ENCODE peak calls at places on chromosome 16, in ten cellular contexts. One of them, this sample, is unnamed.

GRCh38 chr16:4984174-4985000 is 26.3 kb downstream of the SEC14L5 start:
- DNase-seq in GDM1: no peak
- DNase-seq in GM04503: no peak
- DNase-seq in Ammon's horn: no peak
- DNase-seq in MCF 10A: no peak
- DNase-seq in testis: no peak
- DNase-seq in activated gamma-delta T cell: no peak
- DNase-seq in pons: no peak
- DNase-seq in left kidney: no peak
- DNase-seq in CD4-positive, alpha-beta memory T cell: no peak
- DNase-seq in this sample: no peak

GRCh38 chr16:1564325-1564724 is 30.9 kb downstream of the TMEM204 start:
- DNase-seq in activated gamma-delta T cell: no peak
- DNase-seq in GM04503: no peak
- DNase-seq in pons: no peak
- DNase-seq in testis: no peak
- DNase-seq in Ammon's horn: no peak
- DNase-seq in MCF 10A: no peak
- DNase-seq in GDM1: no peak
- DNase-seq in left kidney: no peak
- DNase-seq in CD4-positive, alpha-beta memory T cell: no peak
- DNase-seq in this sample: no peak

GRCh38 chr16:3511286-3512180 is 10.7 kb downstream of the CLUAP1 start:
- DNase-seq in GDM1: no peak
- DNase-seq in pons: no peak
- DNase-seq in testis: no peak
- DNase-seq in MCF 10A: no peak
- DNase-seq in Ammon's horn: no peak
- DNase-seq in CD4-positive, alpha-beta memory T cell: no peak
- DNase-seq in activated gamma-delta T cell: no peak
- DNase-seq in left kidney: no peak
- DNase-seq in GM04503: no peak
- DNase-seq in this sample: no peak

GRCh38 chr16:28494141-28494851 is at the start of gene APOBR:
- DNase-seq in left kidney: no peak
- DNase-seq in CD4-positive, alpha-beta memory T cell: peak; percentile 98
- DNase-seq in pons: peak; percentile 72
- DNase-seq in testis: peak; percentile 33
- DNase-seq in MCF 10A: no peak
- DNase-seq in GM04503: no peak
- DNase-seq in activated gamma-delta T cell: peak; percentile 36
- DNase-seq in GDM1: peak; percentile 95
- DNase-seq in Ammon's horn: peak; percentile 72
- DNase-seq in this sample: peak; percentile 57

GRCh38 chr16:86993426-86994110 is 323.6 kb downstream of the C16orf95 start:
- DNase-seq in GM04503: no peak
- DNase-seq in GDM1: no peak
- DNase-seq in left kidney: no peak
- DNase-seq in CD4-positive, alpha-beta memory T cell: no peak
- DNase-seq in testis: no peak
- DNase-seq in Ammon's horn: no peak
- DNase-seq in MCF 10A: no peak
- DNase-seq in pons: no peak
- DNase-seq in activated gamma-delta T cell: no peak
- DNase-seq in this sample: no peak

GRCh38 chr16:17830651-17831050 is 359.9 kb upstream of the XYLT1 start:
- DNase-seq in activated gamma-delta T cell: no peak
- DNase-seq in GM04503: no peak
- DNase-seq in MCF 10A: no peak
- DNase-seq in Ammon's horn: no peak
- DNase-seq in pons: no peak
- DNase-seq in testis: no peak
- DNase-seq in GDM1: no peak
- DNase-seq in left kidney: no peak
- DNase-seq in CD4-positive, alpha-beta memory T cell: no peak
- DNase-seq in this sample: no peak

GRCh38 chr16:26594666-26595065 is 472.1 kb upstream of the C16orf82 start:
- DNase-seq in activated gamma-delta T cell: no peak
- DNase-seq in CD4-positive, alpha-beta memory T cell: no peak
- DNase-seq in GM04503: no peak
- DNase-seq in Ammon's horn: no peak
- DNase-seq in GDM1: no peak
- DNase-seq in testis: no peak
- DNase-seq in pons: no peak
- DNase-seq in MCF 10A: no peak
- DNase-seq in left kidney: no peak
- DNase-seq in this sample: no peak

GRCh38 chr16:72986011-72986410 is 61.9 kb downstream of the ZFHX3 start:
- DNase-seq in GM04503: no peak
- DNase-seq in activated gamma-delta T cell: no peak
- DNase-seq in GDM1: no peak
- DNase-seq in testis: peak; percentile 82
- DNase-seq in left kidney: no peak
- DNase-seq in CD4-positive, alpha-beta memory T cell: no peak
- DNase-seq in pons: no peak
- DNase-seq in MCF 10A: no peak
- DNase-seq in Ammon's horn: no peak
- DNase-seq in this sample: no peak

GRCh38 chr16:68369697-68370096 is 58.9 kb downstream of the PRMT7 start:
- DNase-seq in CD4-positive, alpha-beta memory T cell: peak; percentile 44
- DNase-seq in Ammon's horn: no peak
- DNase-seq in pons: no peak
- DNase-seq in GM04503: no peak
- DNase-seq in GDM1: peak; percentile 80
- DNase-seq in left kidney: no peak
- DNase-seq in testis: no peak
- DNase-seq in MCF 10A: no peak
- DNase-seq in activated gamma-delta T cell: no peak
- DNase-seq in this sample: no peak

GRCh38 chr16:10609410-10609774 is 29.0 kb upstream of the EMP2 start:
- DNase-seq in GDM1: no peak
- DNase-seq in GM04503: peak; percentile 51
- DNase-seq in pons: no peak
- DNase-seq in testis: no peak
- DNase-seq in CD4-positive, alpha-beta memory T cell: no peak
- DNase-seq in activated gamma-delta T cell: no peak
- DNase-seq in left kidney: no peak
- DNase-seq in MCF 10A: no peak
- DNase-seq in Ammon's horn: no peak
- DNase-seq in this sample: no peak

GRCh38 chr16:637081-638018 is 1.2 kb upstream of the METTL26 start:
- DNase-seq in GM04503: no peak
- DNase-seq in GDM1: peak; percentile 86
- DNase-seq in MCF 10A: peak; percentile 91
- DNase-seq in activated gamma-delta T cell: peak; percentile 85
- DNase-seq in CD4-positive, alpha-beta memory T cell: peak; percentile 88
- DNase-seq in left kidney: peak; percentile 64
- DNase-seq in pons: peak; percentile 56
- DNase-seq in testis: peak; percentile 95
- DNase-seq in Ammon's horn: peak; percentile 65
- DNase-seq in this sample: peak; percentile 63

GRCh38 chr16:66189951-66190350 is 176.5 kb upstream of the CDH5 start:
- DNase-seq in MCF 10A: peak; percentile 89
- DNase-seq in GM04503: peak; percentile 64
- DNase-seq in GDM1: no peak
- DNase-seq in activated gamma-delta T cell: no peak
- DNase-seq in Ammon's horn: peak; percentile 11
- DNase-seq in pons: peak; percentile 52
- DNase-seq in left kidney: no peak
- DNase-seq in CD4-positive, alpha-beta memory T cell: no peak
- DNase-seq in testis: no peak
- DNase-seq in this sample: peak; percentile 38

GRCh38 chr16:58222532-58223316 is 24.8 kb upstream of the CSNK2A2 start:
- DNase-seq in activated gamma-delta T cell: no peak
- DNase-seq in left kidney: no peak
- DNase-seq in GM04503: no peak
- DNase-seq in pons: no peak
- DNase-seq in CD4-positive, alpha-beta memory T cell: no peak
- DNase-seq in GDM1: no peak
- DNase-seq in Ammon's horn: no peak
- DNase-seq in MCF 10A: peak; percentile 45
- DNase-seq in testis: no peak
- DNase-seq in this sample: no peak

GRCh38 chr16:2194166-2194834 is 2.1 kb downstream of the CASKIN1 start:
- DNase-seq in GM04503: no peak
- DNase-seq in pons: no peak
- DNase-seq in activated gamma-delta T cell: no peak
- DNase-seq in left kidney: peak; percentile 79
- DNase-seq in Ammon's horn: no peak
- DNase-seq in GDM1: no peak
- DNase-seq in CD4-positive, alpha-beta memory T cell: no peak
- DNase-seq in testis: no peak
- DNase-seq in MCF 10A: peak; percentile 60
- DNase-seq in this sample: no peak

GRCh38 chr16:67943619-67944503 is at the start of gene LCAT:
- DNase-seq in pons: peak; percentile 81
- DNase-seq in Ammon's horn: peak; percentile 89
- DNase-seq in MCF 10A: no peak
- DNase-seq in activated gamma-delta T cell: no peak
- DNase-seq in testis: peak; percentile 81
- DNase-seq in left kidney: no peak
- DNase-seq in GDM1: no peak
- DNase-seq in CD4-positive, alpha-beta memory T cell: no peak
- DNase-seq in GM04503: no peak
- DNase-seq in this sample: peak; percentile 91

GRCh38 chr16:80526418-80527061 is 14.3 kb upstream of the DYNLRB2 start:
- DNase-seq in testis: peak; percentile 43
- DNase-seq in pons: peak; percentile 71
- DNase-seq in GM04503: no peak
- DNase-seq in Ammon's horn: peak; percentile 70
- DNase-seq in CD4-positive, alpha-beta memory T cell: peak; percentile 66
- DNase-seq in activated gamma-delta T cell: no peak
- DNase-seq in MCF 10A: peak; percentile 74
- DNase-seq in left kidney: peak; percentile 89
- DNase-seq in GDM1: peak; percentile 2
- DNase-seq in this sample: peak; percentile 47

GRCh38 chr16:23712976-23713375 is at the start of gene ERN2:
- DNase-seq in testis: no peak
- DNase-seq in left kidney: peak; percentile 9
- DNase-seq in GM04503: no peak
- DNase-seq in activated gamma-delta T cell: no peak
- DNase-seq in CD4-positive, alpha-beta memory T cell: no peak
- DNase-seq in GDM1: no peak
- DNase-seq in Ammon's horn: no peak
- DNase-seq in pons: no peak
- DNase-seq in MCF 10A: no peak
- DNase-seq in this sample: no peak

GRCh38 chr16:81237282-81237681 is 1.2 kb upstream of the BCO1 start:
- DNase-seq in pons: peak; percentile 11
- DNase-seq in CD4-positive, alpha-beta memory T cell: no peak
- DNase-seq in GDM1: no peak
- DNase-seq in left kidney: no peak
- DNase-seq in activated gamma-delta T cell: no peak
- DNase-seq in testis: peak; percentile 31
- DNase-seq in MCF 10A: peak; percentile 58
- DNase-seq in GM04503: no peak
- DNase-seq in Ammon's horn: peak; percentile 23
- DNase-seq in this sample: peak; percentile 46

GRCh38 chr16:55125818-55126385 is 195.2 kb downstream of the IRX5 start:
- DNase-seq in testis: no peak
- DNase-seq in Ammon's horn: no peak
- DNase-seq in left kidney: no peak
- DNase-seq in GDM1: no peak
- DNase-seq in pons: no peak
- DNase-seq in CD4-positive, alpha-beta memory T cell: no peak
- DNase-seq in activated gamma-delta T cell: no peak
- DNase-seq in MCF 10A: no peak
- DNase-seq in GM04503: no peak
- DNase-seq in this sample: no peak

GRCh38 chr16:1706386-1707192 is 594 bp downstream of the MAPK8IP3 start:
- DNase-seq in GM04503: no peak
- DNase-seq in activated gamma-delta T cell: no peak
- DNase-seq in testis: no peak
- DNase-seq in pons: no peak
- DNase-seq in Ammon's horn: no peak
- DNase-seq in left kidney: peak; percentile 57
- DNase-seq in MCF 10A: no peak
- DNase-seq in CD4-positive, alpha-beta memory T cell: peak; percentile 70
- DNase-seq in GDM1: no peak
- DNase-seq in this sample: no peak

GRCh38 chr16:10981697-10982216 is 37.4 kb downstream of the CLEC16A start:
- DNase-seq in Ammon's horn: no peak
- DNase-seq in activated gamma-delta T cell: no peak
- DNase-seq in pons: no peak
- DNase-seq in left kidney: peak; percentile 21
- DNase-seq in MCF 10A: peak; percentile 29
- DNase-seq in GM04503: no peak
- DNase-seq in CD4-positive, alpha-beta memory T cell: no peak
- DNase-seq in GDM1: no peak
- DNase-seq in testis: no peak
- DNase-seq in this sample: no peak

GRCh38 chr16:22195695-22196558 is 10.2 kb upstream of the EEF2K start:
- DNase-seq in left kidney: peak; percentile 96
- DNase-seq in CD4-positive, alpha-beta memory T cell: peak; percentile 90
- DNase-seq in Ammon's horn: peak; percentile 96
- DNase-seq in pons: peak; percentile 95
- DNase-seq in GDM1: peak; percentile 83
- DNase-seq in activated gamma-delta T cell: peak; percentile 36
- DNase-seq in testis: peak; percentile 95
- DNase-seq in GM04503: no peak
- DNase-seq in MCF 10A: peak; percentile 91
- DNase-seq in this sample: peak; percentile 95

GRCh38 chr16:22077700-22078313 is 14.5 kb upstream of the VWA3A start:
- DNase-seq in GM04503: no peak
- DNase-seq in MCF 10A: peak; percentile 69
- DNase-seq in activated gamma-delta T cell: no peak
- DNase-seq in Ammon's horn: peak; percentile 56
- DNase-seq in left kidney: peak; percentile 67
- DNase-seq in testis: peak; percentile 78
- DNase-seq in GDM1: peak; percentile 33
- DNase-seq in pons: peak; percentile 34
- DNase-seq in CD4-positive, alpha-beta memory T cell: peak; percentile 69
- DNase-seq in this sample: peak; percentile 33